ENCODE peak calls at places on chromosome 3, in seven cellular contexts. P is CD8-positive, alpha-beta T cell; B is GM06990; I is GM23338; X is psoas muscle; W is tibial artery; J is heart left ventricle. Z is an unnamed sample.

GRCh38 chr3:156677120-156677479 is 2.7 kb downstream of the TIPARP start:
- DNase-seq in I (no peak), X (no peak), P (peak), B (no peak), J (no peak), W (no peak), Z (no peak)

GRCh38 chr3:107997666-107998065 is 93.2 kb downstream of the CD47 start:
- DNase-seq in I (no peak), P (no peak), B (no peak), X (no peak), J (no peak), W (no peak), Z (no peak)

GRCh38 chr3:111292117-111292516 is 220.5 kb downstream of the NECTIN3 start:
- DNase-seq in W (no peak), X (no peak), I (no peak), J (no peak), B (no peak), P (no peak), Z (no peak)

GRCh38 chr3:99325407-99325806 is 313.0 kb upstream of the COL8A1 start:
- DNase-seq in I (no peak), X (no peak), J (no peak), W (no peak), P (no peak), B (no peak), Z (no peak)

GRCh38 chr3:128075516-128076464 is 23.6 kb downstream of the SEC61A1 start:
- DNase-seq in J (peak), X (peak), W (peak), B (peak), P (peak), I (peak), Z (no peak)

GRCh38 chr3:72306800-72307341 is 521.9 kb upstream of the PROK2 start:
- DNase-seq in B (no peak), P (no peak), I (peak), X (no peak), J (no peak), W (no peak), Z (no peak)

GRCh38 chr3:139121513-139122220 is 77.0 kb upstream of the PRR23C start:
- DNase-seq in X (no peak), P (no peak), J (peak), W (no peak), B (no peak), I (no peak), Z (peak)

GRCh38 chr3:179410317-179410716 is 41.0 kb downstream of the GNB4 start:
- DNase-seq in W (no peak), J (no peak), B (no peak), I (peak), P (no peak), X (no peak), Z (no peak)

GRCh38 chr3:121641127-121641526 is 19.6 kb downstream of the HCLS1 start:
- DNase-seq in B (no peak), P (no peak), W (no peak), J (no peak), I (no peak), X (no peak), Z (no peak)

GRCh38 chr3:196569003-196569516 is 600 bp downstream of the FBXO45 start:
- DNase-seq in B (peak), X (no peak), I (peak), J (peak), W (no peak), P (peak), Z (no peak)

GRCh38 chr3:69276884-69277283 is 109.0 kb downstream of the FRMD4B start:
- DNase-seq in X (no peak), I (peak), B (no peak), P (no peak), J (no peak), W (no peak), Z (peak)

GRCh38 chr3:117510396-117510795 is 800.8 kb downstream of the TUSC7 start:
- DNase-seq in W (no peak), J (no peak), X (no peak), B (no peak), P (no peak), I (no peak), Z (no peak)

GRCh38 chr3:74591946-74592345 is 22.5 kb downstream of the CNTN3 start:
- DNase-seq in W (no peak), P (no peak), B (no peak), I (no peak), J (no peak), X (no peak), Z (no peak)

GRCh38 chr3:38337703-38338102 is 8.9 kb upstream of the XYLB start:
- DNase-seq in X (no peak), I (no peak), P (no peak), W (no peak), B (no peak), J (no peak), Z (no peak)

GRCh38 chr3:98741121-98741716 is 21.9 kb upstream of the ST3GAL6 start:
- DNase-seq in B (no peak), J (no peak), P (no peak), W (no peak), I (no peak), X (no peak), Z (no peak)

GRCh38 chr3:193813506-193813850 is 220.5 kb downstream of the OPA1 start:
- DNase-seq in B (no peak), W (no peak), J (no peak), P (no peak), I (peak), X (no peak), Z (no peak)

GRCh38 chr3:34202975-34203374 is 404.5 kb downstream of the PDCD6IP start:
- DNase-seq in I (no peak), W (no peak), P (no peak), J (no peak), X (no peak), B (no peak), Z (no peak)

GRCh38 chr3:5441401-5441800 is 253.9 kb downstream of the EDEM1 start:
- DNase-seq in J (no peak), P (no peak), X (no peak), B (no peak), W (no peak), I (no peak), Z (no peak)

GRCh38 chr3:118628704-118629341 is 405.8 kb downstream of the IGSF11 start:
- DNase-seq in I (peak), X (no peak), W (no peak), J (peak), P (no peak), B (peak), Z (no peak)

GRCh38 chr3:148083501-148084267 is 614.0 kb upstream of the AGTR1 start:
- DNase-seq in I (no peak), W (no peak), J (no peak), X (no peak), B (no peak), P (no peak), Z (no peak)

GRCh38 chr3:172746476-172746875 is 4.0 kb upstream of the ECT2 start:
- DNase-seq in P (no peak), J (no peak), X (no peak), I (no peak), W (no peak), B (no peak), Z (no peak)

GRCh38 chr3:126266291-126266840 is 86.0 kb upstream of the ALDH1L1 start:
- DNase-seq in B (no peak), P (no peak), X (peak), J (peak), I (peak), W (peak), Z (no peak)

GRCh38 chr3:16841906-16842709 is 42.6 kb upstream of the PLCL2 start:
- DNase-seq in P (peak), I (peak), J (no peak), W (no peak), B (peak), X (peak), Z (no peak)

GRCh38 chr3:126934149-126934548 is 48.8 kb upstream of the PLXNA1 start:
- DNase-seq in P (no peak), I (no peak), B (no peak), W (peak), J (no peak), X (no peak), Z (no peak)

GRCh38 chr3:41176554-41176953 is 22.8 kb upstream of the CTNNB1 start:
- DNase-seq in J (no peak), I (no peak), W (no peak), B (no peak), P (no peak), X (no peak), Z (no peak)

GRCh38 chr3:23455775-23456174 is 252.6 kb downstream of the UBE2E2 start:
- DNase-seq in W (no peak), B (no peak), P (no peak), I (no peak), X (no peak), J (no peak), Z (peak)

GRCh38 chr3:149216195-149216869 is 5.3 kb downstream of the CP start:
- DNase-seq in W (no peak), I (no peak), X (no peak), P (no peak), J (no peak), B (no peak), Z (no peak)

DNA sequence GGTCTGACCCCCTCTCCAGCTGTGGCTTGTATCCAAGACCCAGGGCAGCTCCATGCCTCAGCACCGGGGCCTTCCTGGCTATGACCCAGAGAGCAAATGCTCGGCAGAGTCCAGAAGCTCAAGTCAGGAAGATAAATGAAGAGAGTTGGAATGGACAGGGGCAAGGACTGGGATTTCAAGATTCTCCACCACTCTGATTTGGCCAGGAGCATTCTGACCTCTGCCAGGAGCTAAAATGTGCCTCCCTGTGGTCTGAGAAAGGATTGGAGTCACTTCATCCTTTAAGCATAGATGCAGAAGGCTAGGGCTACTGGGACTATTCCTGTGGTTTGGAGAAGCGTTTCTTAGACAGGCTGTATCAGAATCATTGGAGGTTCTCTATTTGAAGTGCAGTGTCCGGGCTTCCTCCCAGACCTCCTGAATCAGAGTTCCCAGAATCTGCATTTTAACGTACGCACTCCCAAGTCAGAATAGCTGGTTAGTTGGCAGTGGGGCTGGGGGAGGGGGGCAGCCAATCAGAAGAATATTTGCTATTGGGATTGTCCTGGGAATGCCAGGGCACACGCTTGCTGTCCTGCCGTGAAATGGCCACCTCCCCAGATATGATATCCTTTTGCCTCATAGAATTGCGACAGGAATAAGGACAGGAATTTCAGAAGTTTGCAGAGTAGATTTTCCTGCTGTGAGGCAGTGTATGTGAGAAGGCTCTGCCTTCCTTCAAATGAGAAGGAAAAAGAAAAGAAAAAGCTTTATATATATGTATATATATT is 57.4 kb downstream of the HRH1 start:
- DNase-seq in J (no peak), I (peak), P (no peak), W (no peak), X (no peak), B (no peak), Z (no peak)
- TF ChIP-seq CTCF in J (no peak), I (peak), P (no peak), W (peak), X (no peak), B (no peak), Z (peak)

DNA sequence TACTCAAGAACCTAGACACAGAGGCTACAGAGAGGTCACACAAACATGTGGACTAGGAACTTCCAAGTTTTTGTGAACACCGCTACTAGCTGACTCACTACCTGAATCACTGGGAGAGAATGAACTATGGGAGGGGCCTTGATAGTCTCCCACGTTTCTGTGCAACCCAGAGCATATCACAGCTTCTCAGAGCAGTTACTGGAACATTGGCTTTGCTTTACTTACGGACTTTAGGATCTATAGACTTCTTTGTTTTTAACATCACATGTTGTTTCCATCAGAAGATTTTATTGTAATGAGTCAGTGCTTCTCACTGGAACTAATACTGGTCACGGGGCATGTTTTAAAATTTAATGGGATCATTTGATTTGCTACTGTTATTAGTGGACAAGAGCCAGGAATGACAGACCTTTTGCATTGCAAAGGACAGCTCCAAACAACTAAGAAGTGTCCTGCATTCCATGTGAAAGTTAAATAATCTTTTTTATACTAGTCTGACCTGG is 35.6 kb downstream of the RTP4 start:
- DNase-seq in X (no peak), P (no peak), I (no peak), B (no peak), W (no peak), J (no peak), Z (peak)
- H3K4me3 ChIP-seq in X (no peak), P (no peak), I (no peak), B (no peak), W (no peak), J (no peak), Z (no peak)

GRCh38 chr3:29668728-29669127 is 387.9 kb downstream of the RBMS3 start:
- DNase-seq in P (no peak), W (no peak), X (no peak), J (no peak), I (peak), B (no peak), Z (no peak)
- TF ChIP-seq CTCF in P (no peak), W (no peak), X (no peak), J (no peak), I (peak), B (peak), Z (no peak)

GRCh38 chr3:87173776-87174175 is 53.3 kb upstream of the CHMP2B start:
- DNase-seq in W (no peak), I (no peak), X (no peak), J (no peak), P (no peak), B (no peak), Z (no peak)

GRCh38 chr3:87173071-87173470 is 54.0 kb upstream of the CHMP2B start:
- DNase-seq in I (no peak), P (no peak), X (no peak), B (no peak), J (no peak), W (no peak), Z (no peak)

GRCh38 chr3:87164245-87164644 is 62.9 kb upstream of the CHMP2B start:
- DNase-seq in I (no peak), W (no peak), J (no peak), X (no peak), B (no peak), P (no peak), Z (no peak)

DNA sequence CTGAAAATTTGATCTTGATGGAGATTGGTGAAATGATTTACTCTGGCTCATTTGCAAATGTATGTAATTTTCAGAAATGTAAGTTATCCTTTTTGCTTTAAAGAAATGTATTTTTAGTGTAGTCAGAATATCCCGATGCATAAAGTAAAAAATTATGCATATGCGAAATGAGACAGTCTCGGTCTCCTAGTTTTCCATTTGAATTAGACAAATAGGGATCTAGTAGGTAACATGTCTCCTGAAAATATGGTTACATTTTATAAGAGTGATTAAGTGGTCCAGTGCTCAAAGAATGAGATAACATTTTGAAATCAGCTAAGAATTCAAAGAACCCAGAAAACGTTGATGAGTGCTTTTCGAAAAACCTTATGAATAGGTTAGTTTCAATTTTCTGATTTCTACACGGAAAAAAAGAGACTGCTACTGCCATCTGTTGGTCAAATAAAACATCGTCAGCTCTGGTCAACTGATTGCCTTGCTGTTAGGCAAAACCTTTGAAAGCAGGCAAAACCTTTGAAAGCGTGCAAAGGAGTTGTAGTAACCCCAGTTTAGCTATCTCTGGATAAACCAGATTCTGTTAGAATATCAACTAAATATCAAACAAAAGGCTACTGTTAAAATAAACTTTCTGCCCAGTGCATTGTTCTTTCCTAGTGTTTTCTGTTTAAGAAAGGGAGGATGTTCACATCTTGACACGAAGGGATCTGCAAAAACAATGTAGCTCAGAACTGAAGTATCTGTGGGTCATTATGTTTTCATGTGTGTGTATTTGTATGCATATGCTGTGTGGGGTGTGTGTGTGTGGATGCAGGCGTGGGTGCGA is 59.3 kb upstream of the CHMP2B start:
- DNase-seq in P (peak), W (no peak), J (no peak), I (peak), X (no peak), B (no peak), Z (peak)
- H3K4me3 ChIP-seq in P (no peak), W (peak), J (peak), I (no peak), X (peak), B (no peak), Z (peak)

DNA sequence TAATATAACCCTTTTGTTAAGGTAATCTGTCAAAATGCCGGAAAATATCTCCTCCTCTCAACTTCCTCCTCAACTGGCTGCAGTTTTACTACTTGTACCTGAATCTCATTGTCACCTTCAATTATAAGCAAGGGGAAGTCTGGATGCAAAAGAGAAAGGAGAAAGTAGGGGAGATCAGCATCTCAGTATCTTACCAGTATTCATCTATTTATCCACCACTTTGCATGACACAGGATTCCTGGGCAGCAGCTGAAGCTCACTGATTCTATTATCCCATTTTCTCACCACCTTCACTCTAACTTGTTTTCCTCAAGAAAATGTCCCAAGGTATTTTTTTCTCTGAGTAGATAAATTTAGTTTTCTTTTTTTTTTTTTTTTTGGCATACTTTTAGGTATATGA is 440.5 kb upstream of the CBLB start:
- DNase-seq in B (no peak), X (no peak), W (no peak), I (peak), J (no peak), P (no peak), Z (no peak)
- TF ChIP-seq CTCF in B (no peak), X (no peak), W (no peak), I (no peak), J (no peak), P (no peak), Z (no peak)

GRCh38 chr3:65549626-65549959 is 489.1 kb downstream of the MAGI1 start:
- DNase-seq in W (no peak), J (no peak), I (no peak), B (no peak), P (no peak), X (no peak), Z (no peak)
- H3K4me3 ChIP-seq in W (peak), J (peak), I (peak), B (no peak), P (no peak), X (peak), Z (peak)

GRCh38 chr3:102529452-102529851 is 94.6 kb downstream of the ZPLD1 start:
- DNase-seq in P (no peak), B (no peak), X (no peak), I (peak), W (no peak), J (no peak), Z (no peak)
- TF ChIP-seq CTCF in P (no peak), B (no peak), X (peak), I (peak), W (peak), J (no peak), Z (peak)

GRCh38 chr3:112364291-112364690 is 31.3 kb downstream of the CD200 start:
- DNase-seq in I (no peak), W (no peak), P (no peak), B (peak), X (no peak), J (no peak), Z (no peak)
- H3K4me3 ChIP-seq in I (no peak), W (no peak), P (no peak), B (no peak), X (no peak), J (no peak), Z (no peak)

GRCh38 chr3:115937054-115937453 is 313.7 kb downstream of the GAP43 start:
- DNase-seq in J (no peak), P (no peak), W (no peak), X (no peak), B (no peak), I (no peak), Z (no peak)
- TF ChIP-seq CTCF in J (no peak), P (no peak), W (no peak), X (no peak), B (peak), I (no peak), Z (peak)

GRCh38 chr3:124288996-124289395 is 297.1 kb upstream of the ROPN1 start:
- DNase-seq in I (no peak), P (no peak), J (no peak), X (no peak), W (no peak), B (no peak), Z (no peak)
- H3K4me3 ChIP-seq in I (no peak), P (no peak), J (no peak), X (no peak), W (no peak), B (no peak), Z (no peak)